ENCODE peak calls at places on chromosomes 7 and 10, in four cellular contexts. I is astrocyte, N is PC-3, J is MM.1S. B is an unnamed sample.

GRCh38 chr10:73906524-73907447 is 4.1 kb upstream of the PLAU start:
- DNase-seq in J (no peak), N (peak; percentile 100), I (peak; percentile 99), B (peak; percentile 90)

GRCh38 chr7:121608785-121609184 is 212.7 kb upstream of the FAM3C start:
- DNase-seq in N (no peak), I (no peak), J (no peak), B (no peak)

GRCh38 chr7:77199008-77199966 is at the start of gene FGL2:
- DNase-seq in J (peak; percentile 60), I (peak; percentile 35), N (peak; percentile 47), B (peak; percentile 55)

GRCh38 chr7:5574770-5575269 is 151.2 kb upstream of the TNRC18 start:
- DNase-seq in J (no peak), N (no peak), I (no peak), B (no peak)

GRCh38 chr7:41967156-41967555 is 264.3 kb upstream of the INHBA start:
- DNase-seq in J (no peak), N (peak; percentile 69), I (peak; percentile 41), B (no peak)

GRCh38 chr10:31126593-31126992 is 94.9 kb upstream of the ZNF438 start:
- DNase-seq in I (no peak), N (no peak), J (no peak), B (no peak)

GRCh38 chr10:15046626-15047025 is 2.9 kb downstream of the OLAH start:
- DNase-seq in N (peak; percentile 30), I (peak; percentile 23), J (no peak), B (no peak)

GRCh38 chr10:99619090-99619800 is 994 bp downstream of the SLC25A28 start:
- DNase-seq in I (peak; percentile 25), N (no peak), J (peak; percentile 60), B (no peak)

GRCh38 chr7:2480071-2480410 is 3.8 kb upstream of the GRIFIN start:
- DNase-seq in I (no peak), N (no peak), J (no peak), B (no peak)

GRCh38 chr7:156017916-156018700 is 205.8 kb upstream of the SHH start:
- DNase-seq in J (no peak), I (no peak), N (no peak), B (no peak)

GRCh38 chr10:84863675-84864074 is 535.3 kb downstream of the CCSER2 start:
- DNase-seq in N (no peak), I (no peak), J (no peak), B (no peak)
- H3K27ac ChIP-seq in N (no peak overlapping the region), I (no peak overlapping the region), J (no peak overlapping the region), B (no peak overlapping the region)

DNA sequence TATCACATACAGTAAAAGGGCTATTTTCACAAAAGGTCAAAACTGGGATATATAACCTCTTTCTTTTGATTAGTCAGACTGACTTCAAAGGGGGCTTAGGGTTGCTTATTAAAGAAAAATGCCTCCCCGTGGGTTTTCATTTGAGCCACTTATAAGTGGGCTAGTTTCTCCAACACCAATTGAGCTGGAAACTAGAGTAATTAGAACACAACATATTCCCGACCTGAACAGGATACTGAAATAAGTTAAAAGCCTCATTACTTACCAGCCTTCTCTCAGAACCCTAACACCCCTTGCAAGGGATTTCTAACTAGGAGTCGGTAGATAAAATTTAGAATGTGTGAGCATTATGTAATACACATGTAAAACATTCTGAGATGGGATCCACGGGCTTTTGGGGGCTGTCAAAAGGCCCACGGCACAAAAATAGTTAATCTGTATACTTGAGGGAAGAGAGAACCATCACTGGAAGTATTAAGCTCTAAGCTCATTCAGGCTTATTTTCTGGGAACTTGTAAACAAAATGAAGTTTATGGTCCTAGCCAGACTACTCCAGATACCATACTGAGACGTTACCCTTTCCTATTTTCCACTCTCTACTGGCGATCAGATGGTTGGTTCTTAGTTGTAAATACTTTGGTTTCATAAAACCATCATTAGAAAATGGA is 29.3 kb upstream of the KMT2E start:
- DNase-seq in I (no peak), N (no peak), J (peak; percentile 22), B (no peak)
- H3K4me1 ChIP-seq in I (peaks cover 48% of the 10 kb centered on the region), N (peaks cover 64% of the 10 kb centered on the region), J (peaks cover 30% of the 10 kb centered on the region), B (peaks cover 68% of the 10 kb centered on the region)

GRCh38 chr10:131211146-131211545 is 100.4 kb downstream of the TCERG1L start:
- DNase-seq in N (no peak), I (no peak), J (no peak), B (no peak)
- TF ChIP-seq EZH2 in N (no peak), I (no peak), J (no peak), B (no peak)

GRCh38 chr10:124625831-124626238 is 118.3 kb downstream of the FAM53B start:
- DNase-seq in N (no peak), J (no peak), I (no peak), B (no peak)

GRCh38 chr10:124624875-124625274 is 119.3 kb downstream of the FAM53B start:
- DNase-seq in N (no peak), J (no peak), I (no peak), B (no peak)

GRCh38 chr10:124622866-124623536 is 121.2 kb downstream of the FAM53B start:
- DNase-seq in J (no peak), I (no peak), N (no peak), B (no peak)

GRCh38 chr10:124624456-124624855 is 119.7 kb downstream of the FAM53B start:
- DNase-seq in I (no peak), J (no peak), N (no peak), B (no peak)

GRCh38 chr10:124624006-124624405 is 120.2 kb downstream of the FAM53B start:
- DNase-seq in J (no peak), I (no peak), N (no peak), B (no peak)
- H3K27ac ChIP-seq in J (no peak overlapping the region), I (no peak overlapping the region), N (no peak overlapping the region), B (no peak overlapping the region)

DNA sequence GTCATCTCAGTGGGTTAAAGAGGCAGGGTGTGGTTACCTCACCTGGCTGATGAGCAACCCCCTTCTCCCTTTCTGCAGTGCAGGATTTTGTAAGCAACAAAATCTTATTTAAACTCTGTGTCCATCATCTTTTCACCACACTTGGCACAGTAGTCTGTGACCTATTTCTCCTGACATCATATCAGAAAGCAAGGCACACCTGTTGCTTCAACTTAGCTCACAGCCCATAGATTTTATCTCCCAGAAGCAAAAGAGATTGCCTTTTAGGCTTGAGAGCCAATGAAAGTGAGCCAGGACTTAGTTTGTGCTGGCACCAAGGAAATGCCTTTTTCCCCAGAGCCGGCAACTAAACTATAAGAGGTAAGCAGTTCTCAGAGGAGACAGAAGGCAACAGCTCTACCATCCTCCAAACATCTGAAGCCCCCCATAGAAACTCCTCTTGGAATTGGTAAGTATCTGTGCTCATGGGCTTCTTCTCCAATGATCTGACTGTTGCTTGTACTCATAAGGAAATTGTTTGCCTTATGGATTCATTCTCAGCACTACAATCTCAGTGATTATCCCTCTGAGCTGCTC is at the start of gene ACSM6:
- DNase-seq in J (no peak), N (no peak), I (no peak), B (no peak)
- H3K4me1 ChIP-seq in J (no peaks in the 10 kb centered on the region), N (no peaks in the 10 kb centered on the region), I (no peaks in the 10 kb centered on the region), B (no peaks in the 10 kb centered on the region)

GRCh38 chr10:132397671-132398565 is 918 bp downstream of the PWWP2B start:
- DNase-seq in I (peak; percentile 32), J (peak; percentile 37), N (peak; percentile 69), B (peak; percentile 49)
- TF ChIP-seq EZH2 in I (no peak), J (no peak), N (no peak), B (no peak)